ENCODE peak calls at places on chromosome 16, in four cellular contexts. I is GM23248, K is PC-3, X is neural progenitor cell. T is an unnamed sample.

GRCh38 chr16:86772671-86773338 is 194.5 kb downstream of the FOXL1 start:
- DNase-seq in I (peak; percentile 93), K (peak; percentile 4), X (peak; percentile 85), T (no peak)

GRCh38 chr16:67120025-67120424 is 10.3 kb downstream of the PHAF1 start:
- DNase-seq in I (no peak), K (peak; percentile 58), X (no peak), T (no peak)

GRCh38 chr16:53090591-53091507 is 36.1 kb downstream of the CHD9 start:
- DNase-seq in I (peak; percentile 97), K (no peak), X (peak; percentile 23), T (peak; percentile 80)

GRCh38 chr16:80954985-80955384 is 51.7 kb downstream of the CMC2 start:
- DNase-seq in I (no peak), K (no peak), X (no peak), T (no peak)

GRCh38 chr16:56743840-56744239 is 13.9 kb downstream of the NUP93 start:
- DNase-seq in I (peak; percentile 89), K (no peak), X (no peak), T (no peak)

GRCh38 chr16:24635900-24636610 is 93.4 kb upstream of the TNRC6A start:
- DNase-seq in I (peak; percentile 90), K (peak; percentile 88), X (no peak), T (no peak)

GRCh38 chr16:56479469-56479868 is 28.1 kb downstream of the OGFOD1 start:
- DNase-seq in I (no peak), K (no peak), X (no peak), T (no peak)

GRCh38 chr16:81987706-81988105 is 23.6 kb downstream of the SDR42E1 start:
- DNase-seq in I (no peak), K (peak; percentile 57), X (no peak), T (no peak)

GRCh38 chr16:1181715-1182671 is 29.1 kb downstream of the CACNA1H start:
- DNase-seq in I (peak; percentile 73), K (peak; percentile 25), X (peak; percentile 53), T (no peak)

GRCh38 chr16:57540906-57541753 is 1.3 kb upstream of the ADGRG5 start:
- DNase-seq in I (no peak), K (no peak), X (no peak), T (no peak)

GRCh38 chr16:56048425-56049100 is 142.7 kb upstream of the GNAO1 start:
- DNase-seq in I (no peak), K (no peak), X (no peak), T (no peak)

GRCh38 chr16:56708418-56708817 is 21.5 kb upstream of the NUP93 start:
- DNase-seq in I (no peak), K (no peak), X (no peak), T (no peak)

GRCh38 chr16:69424935-69425784 is 741 bp downstream of the CYB5B start:
- DNase-seq in I (no peak), K (peak; percentile 3), X (no peak), T (no peak)

GRCh38 chr16:30736995-30737793 is 11.0 kb upstream of the PHKG2 start:
- DNase-seq in I (no peak), K (no peak), X (no peak), T (no peak)

GRCh38 chr16:55914383-55914782 is 39.2 kb upstream of the CES5A start:
- DNase-seq in I (no peak), K (no peak), X (no peak), T (no peak)

GRCh38 chr16:14672403-14672971 is 21.6 kb downstream of the PLA2G10 start:
- DNase-seq in I (no peak), K (peak; percentile 4), X (no peak), T (peak; percentile 84)

GRCh38 chr16:26454102-26454501 is 612.6 kb upstream of the C16orf82 start:
- DNase-seq in I (peak; percentile 37), K (peak; percentile 5), X (no peak), T (no peak)

GRCh38 chr16:30397056-30397455 is 1.8 kb downstream of the ZNF48 start:
- DNase-seq in I (no peak), K (no peak), X (no peak), T (no peak)

GRCh38 chr16:83706394-83706793 is 101.4 kb upstream of the HSBP1 start:
- DNase-seq in I (peak; percentile 47), K (no peak), X (no peak), T (no peak)

GRCh38 chr16:578870-579405 is 9.2 kb downstream of the PIGQ start:
- DNase-seq in I (peak; percentile 78), K (peak; percentile 48), X (peak; percentile 89), T (peak; percentile 85)

GRCh38 chr16:29318037-29318436 is 88.5 kb downstream of the NPIPB11 start:
- DNase-seq in I (no peak), K (no peak), X (no peak), T (peak; percentile 8)

GRCh38 chr16:57485916-57486857 is at the start of gene DOK4:
- DNase-seq in I (peak; percentile 94), K (peak; percentile 65), X (peak; percentile 93), T (peak; percentile 71)

GRCh38 chr16:843771-844170 is 43.2 kb upstream of the GNG13 start:
- DNase-seq in I (no peak), K (no peak), X (no peak), T (no peak)

GRCh38 chr16:70714526-70715112 is 28.8 kb upstream of the MTSS2 start:
- DNase-seq in I (no peak), K (no peak), X (no peak), T (no peak)

GRCh38 chr16:12758031-12758669 is 45.5 kb downstream of the CPPED1 start:
- DNase-seq in I (no peak), K (no peak), X (peak; percentile 11), T (no peak)

GRCh38 chr16:8403978-8404738 is 186.2 kb downstream of the TMEM114 start:
- DNase-seq in I (no peak), K (no peak), X (no peak), T (no peak)

GRCh38 chr16:69328854-69329316 is 1.5 kb downstream of the PDF start:
- DNase-seq in I (peak; percentile 54), K (peak; percentile 73), X (no peak), T (no peak)

GRCh38 chr16:1981972-1982574 is 804 bp upstream of the NOXO1 start:
- DNase-seq in I (no peak), K (peak; percentile 56), X (no peak), T (no peak)

GRCh38 chr16:87060026-87060986 is 256.9 kb downstream of the C16orf95 start:
- DNase-seq in I (peak; percentile 16), K (no peak), X (peak; percentile 63), T (peak; percentile 20)

GRCh38 chr16:83227336-83227735 is 580.4 kb upstream of the HSBP1 start:
- DNase-seq in I (no peak), K (no peak), X (no peak), T (no peak)

GRCh38 chr16:83520596-83520995 is 287.2 kb upstream of the HSBP1 start:
- DNase-seq in I (no peak), K (no peak), X (no peak), T (no peak)

GRCh38 chr16:77788196-77789084 is at the start of gene VAT1L:
- DNase-seq in I (peak; percentile 79), K (no peak), X (peak; percentile 78), T (peak; percentile 10)

GRCh38 chr16:76964464-76965154 is 226.4 kb upstream of the MON1B start:
- DNase-seq in I (no peak), K (peak; percentile 44), X (no peak), T (no peak)

GRCh38 chr16:85140455-85141012 is 28.3 kb upstream of the CIBAR2 start:
- DNase-seq in I (no peak), K (no peak), X (no peak), T (no peak)

GRCh38 chr16:66853261-66854139 is 9.3 kb downstream of the CA7 start:
- DNase-seq in I (no peak), K (no peak), X (no peak), T (no peak)

GRCh38 chr16:54150861-54151260 is 135.7 kb downstream of the IRX3 start:
- DNase-seq in I (no peak), K (no peak), X (no peak), T (no peak)

GRCh38 chr16:528111-529011 is 849 bp downstream of the CAPN15 start:
- DNase-seq in I (peak; percentile 91), K (peak; percentile 39), X (peak; percentile 62), T (peak; percentile 17)

DNA sequence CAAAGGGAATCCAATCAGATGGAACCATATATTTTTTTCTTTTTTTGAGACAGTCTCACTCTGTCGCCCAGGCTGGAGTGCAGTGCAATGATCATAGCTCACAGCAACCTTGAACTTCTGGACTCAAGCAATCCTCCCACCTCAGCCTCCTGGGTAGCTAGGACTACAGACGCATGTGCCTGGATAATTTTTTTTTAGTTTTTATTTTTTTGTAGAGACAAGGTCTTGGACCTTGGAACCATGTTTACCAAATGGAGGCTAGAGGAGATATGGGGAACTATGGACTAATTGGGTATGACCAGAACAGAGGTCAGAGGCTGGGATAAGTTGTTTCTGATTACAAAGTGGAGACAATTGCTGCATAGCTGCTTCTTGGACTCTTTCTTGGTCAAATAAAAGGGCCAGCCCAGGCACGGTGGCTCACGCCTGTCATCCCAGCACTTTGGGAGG is 41.2 kb upstream of the ADCY9 start:
- DNase-seq in I (no peak), K (no peak), X (no peak), T (no peak)
- TF ChIP-seq EZH2 in I (no peak), K (no peak), X (no peak), T (no peak)

DNA sequence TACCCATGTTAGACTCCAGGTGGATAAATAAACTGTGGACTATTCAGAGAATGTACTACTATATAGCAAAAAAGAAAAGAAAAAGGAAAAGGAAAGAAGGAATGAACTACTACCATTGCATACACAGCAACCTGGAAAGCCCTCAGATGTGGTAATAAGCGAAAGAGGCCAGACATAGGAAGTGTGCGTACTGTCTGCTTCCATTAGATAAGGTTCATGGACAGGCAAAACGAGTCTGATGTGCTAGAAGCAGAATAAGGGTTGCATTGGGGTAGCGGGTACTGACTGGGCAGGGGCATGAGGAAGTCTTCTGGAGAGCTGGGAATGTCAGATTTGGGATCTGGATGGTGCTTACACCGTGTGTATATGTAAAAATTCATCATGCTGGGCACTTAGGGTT is 21.8 kb downstream of the CLEC16A start:
- DNase-seq in I (no peak), K (no peak), X (no peak), T (no peak)
- H3K9ac ChIP-seq in I (no peak overlapping the region), K (no peak overlapping the region), X (no peak overlapping the region), T (peak overlapping the region; percentile 85)

DNA sequence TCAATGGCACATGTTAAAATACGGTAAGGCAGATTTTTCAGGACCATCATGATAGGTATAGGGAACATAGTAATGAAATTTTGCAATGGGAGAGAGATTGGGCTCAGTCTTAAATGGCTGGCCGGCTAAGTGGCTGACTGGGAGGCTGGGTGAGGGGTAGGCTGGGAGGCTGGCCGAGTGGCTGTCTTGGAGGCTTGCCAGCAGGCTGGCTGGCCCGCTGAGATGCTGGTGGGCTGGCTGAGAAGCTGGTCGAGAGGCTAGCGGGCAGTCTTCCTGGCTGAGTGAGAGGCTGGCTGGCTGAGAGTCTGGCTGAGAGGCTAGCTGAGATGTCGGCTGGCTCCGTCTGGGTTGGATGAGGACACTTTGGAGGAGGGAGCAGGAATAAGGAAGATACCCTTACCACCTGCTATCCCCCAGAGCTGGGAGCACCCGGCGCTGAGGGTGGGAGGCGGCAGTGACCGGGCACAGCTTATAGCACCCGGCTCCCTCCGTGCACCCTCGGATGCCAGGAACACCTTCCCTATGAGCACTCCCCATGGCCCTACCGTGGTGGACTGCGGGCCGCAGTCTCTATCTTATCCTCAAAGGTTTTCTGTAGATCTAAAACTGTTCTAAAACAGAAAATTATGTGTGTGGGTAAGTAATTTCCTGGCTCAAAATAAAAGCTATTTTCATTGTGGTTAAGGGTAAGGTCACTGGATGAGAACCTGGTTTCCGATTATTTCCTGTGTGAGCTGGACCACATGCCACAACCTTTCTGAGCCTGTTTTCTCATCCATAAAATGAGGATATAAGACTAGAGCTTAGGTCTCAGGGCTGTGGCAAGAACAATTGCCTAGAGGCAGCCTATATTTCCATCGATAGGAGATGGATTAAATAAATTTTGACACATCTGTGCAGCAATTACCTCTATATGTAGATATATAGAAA is 34.5 kb upstream of the TMC5 start:
- DNase-seq in I (no peak), K (peak; percentile 47), X (no peak), T (peak; percentile 69)
- TF ChIP-seq EZH2phosphoT487 in I (no peak), K (no peak), X (no peak), T (no peak)

GRCh38 chr16:68235105-68235881 is 634 bp downstream of the ESRP2 start:
- DNase-seq in I (no peak), K (peak; percentile 22), X (peak; percentile 55), T (no peak)
- TF ChIP-seq EZH2 in I (no peak), K (no peak), X (peak; percentile 93), T (no peak)

T was measured in MM.1S.